ENCODE peak calls at places on chromosomes 6 and 20, in six cellular contexts. I is AG09309; T is RPMI7951; L is KG1; Q is activated CD4-positive, alpha-beta T cell treated with anti-CD3 and anti-CD28 coated beads, Interleukin-2, amount 50 U/mL, for 24 hours; Y is mesenchymal stem cell. W is an unnamed sample.

GRCh38 chr6:34285571-34285970 is 36.8 kb upstream of the SMIM29 start:
- DNase-seq in I (no peak), T (no peak), L (no peak), Q (no peak), Y (peak), W (no peak)

GRCh38 chr6:78561015-78561414 is 306.3 kb upstream of the IRAK1BP1 start:
- DNase-seq in I (no peak), T (no peak), L (no peak), Q (no peak), Y (no peak), W (no peak)

GRCh38 chr6:12007915-12008286 is 4.2 kb upstream of the HIVEP1 start:
- DNase-seq in I (no peak), T (no peak), L (no peak), Q (no peak), Y (no peak), W (no peak)

GRCh38 chr6:160263214-160263939 is 4.8 kb upstream of the SLC22A2 start:
- DNase-seq in I (no peak), T (no peak), L (no peak), Q (no peak), Y (no peak), W (no peak)

GRCh38 chr20:64038252-64038578 is 2.2 kb downstream of the C20orf204 start:
- DNase-seq in I (no peak), T (no peak), L (no peak), Q (no peak), Y (no peak), W (no peak)

GRCh38 chr6:39189915-39190544 is 39.2 kb downstream of the KCNK5 start:
- DNase-seq in I (no peak), T (peak), L (no peak), Q (peak), Y (no peak), W (no peak)

GRCh38 chr6:7933794-7934193 is 23.2 kb upstream of the TXNDC5 start:
- DNase-seq in I (no peak), T (no peak), L (no peak), Q (no peak), Y (no peak), W (no peak)

GRCh38 chr6:1042583-1043457 is 269.1 kb upstream of the FOXQ1 start:
- DNase-seq in I (no peak), T (no peak), L (no peak), Q (no peak), Y (no peak), W (no peak)

GRCh38 chr6:38114976-38115632 is 295.6 kb downstream of the ZFAND3 start:
- DNase-seq in I (no peak), T (no peak), L (no peak), Q (no peak), Y (no peak), W (no peak)

GRCh38 chr6:80638222-80639055 is 532.0 kb downstream of the BCKDHB start:
- DNase-seq in I (peak), T (peak), L (no peak), Q (no peak), Y (peak), W (peak)

GRCh38 chr6:4941782-4942672 is 61.8 kb downstream of the RPP40 start:
- DNase-seq in I (peak), T (peak), L (peak), Q (peak), Y (peak), W (peak)

GRCh38 chr6:49849121-49849907 is 17.0 kb downstream of the CRISP1 start:
- DNase-seq in I (peak), T (peak), L (peak), Q (peak), Y (peak), W (peak)

GRCh38 chr6:48764261-48764660 is 653.3 kb upstream of the PTCHD4 start:
- DNase-seq in I (no peak), T (no peak), L (no peak), Q (no peak), Y (no peak), W (no peak)

GRCh38 chr6:29737707-29738630 is 14.7 kb downstream of the HLA-F start:
- DNase-seq in I (peak), T (peak), L (no peak), Q (peak), Y (peak), W (no peak)

GRCh38 chr6:170372380-170373325 is 66.1 kb downstream of the FAM120B start:
- DNase-seq in I (no peak), T (no peak), L (no peak), Q (no peak), Y (no peak), W (no peak)

GRCh38 chr20:19783966-19784401 is 25.9 kb downstream of the RIN2 start:
- DNase-seq in I (no peak), T (peak), L (no peak), Q (no peak), Y (peak), W (no peak)